ENCODE peak calls at places on chromosomes 11 and 22, in four cellular contexts. X is astrocyte of the spinal cord, O is stomach, E is H7. W is an unnamed sample.

GRCh38 chr22:42752912-42753311 is 32.2 kb upstream of the A4GALT start:
- DNase-seq in X (no peak), O (no peak), E (peak), W (no peak)

GRCh38 chr22:49807780-49808708 is 19.6 kb downstream of the BRD1 start:
- DNase-seq in X (no peak), O (no peak), E (no peak), W (no peak)

GRCh38 chr11:72443016-72443415 is 8.7 kb upstream of the CLPB start:
- DNase-seq in X (no peak), O (no peak), E (no peak), W (no peak)

GRCh38 chr11:18204771-18205170 is 31.8 kb downstream of the SAA4 start:
- DNase-seq in X (no peak), O (no peak), E (no peak), W (no peak)

GRCh38 chr11:106708348-106708747 is 309.9 kb downstream of the GUCY1A2 start:
- DNase-seq in X (no peak), O (no peak), E (no peak), W (no peak)

GRCh38 chr22:32999039-32999861 is 58.9 kb downstream of the SYN3 start:
- DNase-seq in X (no peak), O (no peak), E (no peak), W (no peak)

GRCh38 chr11:15006139-15006759 is 34.1 kb upstream of the CALCA start:
- DNase-seq in X (peak), O (no peak), E (peak), W (no peak)

GRCh38 chr22:49156662-49157285 is 670.9 kb downstream of the BRD1 start:
- DNase-seq in X (no peak), O (peak), E (no peak), W (no peak)

GRCh38 chr11:126843096-126843495 is 157.5 kb downstream of the KIRREL3 start:
- DNase-seq in X (no peak), O (no peak), E (no peak), W (no peak)

GRCh38 chr11:60710482-60710881 is 11.1 kb downstream of the MS4A8 start:
- DNase-seq in X (no peak), O (no peak), E (peak), W (no peak)

GRCh38 chr11:44973634-44974401 is 23.1 kb upstream of the TP53I11 start:
- DNase-seq in X (no peak), O (no peak), E (no peak), W (no peak)

GRCh38 chr11:65894034-65894591 is 3.6 kb downstream of the CCDC85B start:
- DNase-seq in X (no peak), O (no peak), E (no peak), W (no peak)
- H3K4me3 ChIP-seq in X (no peak), O (peak), E (no peak), W (peak)

GRCh38 chr22:46542011-46542985 is 4.9 kb upstream of the CELSR1 start:
- DNase-seq in X (peak), O (peak), E (peak), W (no peak)

GRCh38 chr22:46547179-46547882 is 9.9 kb upstream of the CELSR1 start:
- DNase-seq in X (peak), O (no peak), E (peak), W (no peak)

GRCh38 chr22:46547883-46548244 is 10.4 kb upstream of the CELSR1 start:
- DNase-seq in X (peak), O (no peak), E (no peak), W (no peak)

GRCh38 chr22:46546466-46547178 is 9.2 kb upstream of the CELSR1 start:
- DNase-seq in X (peak), O (peak), E (peak), W (no peak)

GRCh38 chr22:46545041-46545796 is 7.8 kb upstream of the CELSR1 start:
- DNase-seq in X (no peak), O (no peak), E (no peak), W (no peak)
- H3K4me3 ChIP-seq in X (no peak), O (no peak), E (no peak), W (no peak)

GRCh38 chr22:38450234-38450797 is 4.7 kb downstream of the KCNJ4 start:
- DNase-seq in X (no peak), O (no peak), E (no peak), W (no peak)
- H3K4me3 ChIP-seq in X (no peak), O (no peak), E (no peak), W (no peak)

DNA sequence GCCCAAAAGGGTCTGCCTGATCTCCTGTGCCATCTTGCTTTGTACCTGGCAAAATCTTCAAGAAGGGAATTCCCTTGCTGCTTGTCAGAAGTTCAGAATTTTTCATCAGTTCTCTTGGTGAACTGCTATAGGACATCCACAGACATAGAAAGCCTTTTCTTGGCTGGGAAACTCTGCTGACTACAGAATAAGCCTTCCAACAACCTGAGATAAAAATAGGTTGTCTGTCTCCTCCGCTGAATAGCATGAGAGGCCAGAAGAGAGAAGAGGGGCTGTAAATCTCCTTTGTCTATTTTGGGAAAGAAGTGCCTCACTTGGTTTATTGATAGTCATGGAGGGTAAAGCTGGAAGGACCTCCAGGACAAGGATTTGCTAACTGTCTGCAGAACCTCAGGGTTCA is 48.2 kb downstream of the C11orf91 start:
- DNase-seq in X (no peak), O (no peak), E (no peak), W (no peak)
- H3K4me3 ChIP-seq in X (no peak), O (no peak), E (no peak), W (no peak)

GRCh38 chr11:74736031-74736430 is 4.8 kb upstream of the CHRDL2 start:
- DNase-seq in X (no peak), O (no peak), E (no peak), W (no peak)

GRCh38 chr11:74730601-74731260 is 495 bp downstream of the CHRDL2 start:
- DNase-seq in X (no peak), O (no peak), E (peak), W (no peak)

GRCh38 chr11:74735566-74735965 is 4.3 kb upstream of the CHRDL2 start:
- DNase-seq in X (no peak), O (no peak), E (no peak), W (no peak)

GRCh38 chr11:74729397-74729796 is 1.8 kb downstream of the CHRDL2 start:
- DNase-seq in X (no peak), O (no peak), E (no peak), W (no peak)

GRCh38 chr11:74731301-74732094 is at the start of gene CHRDL2:
- DNase-seq in X (no peak), O (no peak), E (peak), W (no peak)
- H3K4me3 ChIP-seq in X (peak), O (peak), E (peak), W (peak)

GRCh38 chr22:46086577-46087335 is 63.6 kb upstream of the PPARA start:
- DNase-seq in X (no peak), O (peak), E (no peak), W (peak)
- H3K4me3 ChIP-seq in X (peak), O (no peak), E (no peak), W (peak)

W was measured in coronary artery.